ENCODE peak calls at places on chromosome 4, in eight cellular contexts. S, O, N, D, K, L, R and J are unnamed samples.

GRCh38 chr4:39166670-39167069 is 15.7 kb upstream of the WDR19 start:
- DNase-seq in S (no peak), O (peak), N (no peak), D (no peak), K (no peak), L (no peak), R (no peak), J (no peak)

GRCh38 chr4:55029838-55030503 is 95.4 kb downstream of the KDR start:
- DNase-seq in S (peak), O (no peak), N (no peak), D (no peak), K (no peak), L (no peak), R (no peak), J (no peak)

GRCh38 chr4:27003602-27004238 is 143.1 kb downstream of the STIM2 start:
- DNase-seq in S (no peak), O (peak), N (no peak), D (peak), K (no peak), L (no peak), R (peak), J (no peak)

GRCh38 chr4:30181918-30182317 is 538.3 kb upstream of the PCDH7 start:
- DNase-seq in S (no peak), O (no peak), N (no peak), D (no peak), K (no peak), L (no peak), R (peak), J (no peak)

GRCh38 chr4:13184199-13184598 is 299.9 kb downstream of the RAB28 start:
- DNase-seq in S (no peak), O (no peak), N (no peak), D (no peak), K (no peak), L (no peak), R (no peak), J (no peak)

GRCh38 chr4:158193171-158193749 is 17.0 kb upstream of the TMEM144 start:
- DNase-seq in S (peak), O (peak), N (no peak), D (peak), K (peak), L (peak), R (peak), J (peak)

GRCh38 chr4:81722229-81722900 is 250.7 kb upstream of the RASGEF1B start:
- DNase-seq in S (peak), O (no peak), N (no peak), D (no peak), K (no peak), L (no peak), R (no peak), J (peak)

GRCh38 chr4:163121689-163122088 is 45.0 kb downstream of the NAF1 start:
- DNase-seq in S (no peak), O (no peak), N (no peak), D (no peak), K (no peak), L (no peak), R (no peak), J (no peak)

GRCh38 chr4:173211838-173212237 is 43.2 kb downstream of the GALNT7 start:
- DNase-seq in S (no peak), O (no peak), N (peak), D (peak), K (peak), L (peak), R (peak), J (peak)

GRCh38 chr4:108045687-108046024 is 56.0 kb downstream of the HADH start:
- DNase-seq in S (no peak), O (no peak), N (peak), D (peak), K (no peak), L (no peak), R (peak), J (peak)

GRCh38 chr4:71066737-71067716 is 73.6 kb downstream of the DCK start:
- DNase-seq in S (no peak), O (no peak), N (no peak), D (peak), K (peak), L (no peak), R (no peak), J (no peak)

GRCh38 chr4:76943790-76944189 is 5.8 kb upstream of the SEPTIN11 start:
- DNase-seq in S (no peak), O (no peak), N (no peak), D (no peak), K (no peak), L (peak), R (peak), J (no peak)

GRCh38 chr4:72701987-72702819 is 133.2 kb upstream of the ADAMTS3 start:
- DNase-seq in S (peak), O (peak), N (peak), D (peak), K (peak), L (peak), R (peak), J (peak)

GRCh38 chr4:11954093-11954492 is 525.4 kb upstream of the HS3ST1 start:
- DNase-seq in S (peak), O (peak), N (peak), D (peak), K (peak), L (peak), R (no peak), J (peak)

GRCh38 chr4:58042176-58042575 is 932.0 kb upstream of the IGFBP7 start:
- DNase-seq in S (no peak), O (no peak), N (no peak), D (peak), K (no peak), L (no peak), R (no peak), J (no peak)

GRCh38 chr4:117225441-117225840 is 140.1 kb upstream of the TRAM1L1 start:
- DNase-seq in S (no peak), O (no peak), N (no peak), D (no peak), K (no peak), L (no peak), R (no peak), J (peak)

GRCh38 chr4:72320185-72320948 is 248.7 kb downstream of the ADAMTS3 start:
- DNase-seq in S (no peak), O (no peak), N (no peak), D (no peak), K (no peak), L (no peak), R (no peak), J (no peak)

GRCh38 chr4:13535118-13535517 is 9.2 kb downstream of the NKX3-2 start:
- DNase-seq in S (peak), O (no peak), N (no peak), D (no peak), K (no peak), L (no peak), R (no peak), J (no peak)

GRCh38 chr4:80071643-80072606 is 1.1 kb downstream of the ANTXR2 start:
- DNase-seq in S (peak), O (no peak), N (peak), D (peak), K (peak), L (no peak), R (no peak), J (peak)

GRCh38 chr4:118348886-118349285 is 3.9 kb downstream of the PRSS12 start:
- DNase-seq in S (no peak), O (no peak), N (peak), D (no peak), K (no peak), L (no peak), R (no peak), J (peak)

GRCh38 chr4:110897779-110898178 is 274.9 kb upstream of the PITX2 start:
- DNase-seq in S (peak), O (no peak), N (no peak), D (no peak), K (no peak), L (no peak), R (no peak), J (no peak)

GRCh38 chr4:148515248-148515647 is 73.0 kb upstream of the NR3C2 start:
- DNase-seq in S (no peak), O (no peak), N (peak), D (peak), K (no peak), L (peak), R (peak), J (no peak)

GRCh38 chr4:93888768-93889167 is 60.2 kb downstream of the ATOH1 start:
- DNase-seq in S (no peak), O (no peak), N (no peak), D (no peak), K (no peak), L (no peak), R (no peak), J (no peak)

GRCh38 chr4:25223770-25224375 is 10.0 kb upstream of the PI4K2B start:
- DNase-seq in S (peak), O (peak), N (peak), D (peak), K (peak), L (peak), R (peak), J (no peak)

GRCh38 chr4:15353207-15353606 is 74.6 kb upstream of the C1QTNF7 start:
- DNase-seq in S (no peak), O (no peak), N (no peak), D (no peak), K (no peak), L (no peak), R (no peak), J (no peak)

GRCh38 chr4:38728651-38729141 is 54.1 kb downstream of the TLR10 start:
- DNase-seq in S (no peak), O (no peak), N (peak), D (peak), K (peak), L (no peak), R (no peak), J (peak)

DNA sequence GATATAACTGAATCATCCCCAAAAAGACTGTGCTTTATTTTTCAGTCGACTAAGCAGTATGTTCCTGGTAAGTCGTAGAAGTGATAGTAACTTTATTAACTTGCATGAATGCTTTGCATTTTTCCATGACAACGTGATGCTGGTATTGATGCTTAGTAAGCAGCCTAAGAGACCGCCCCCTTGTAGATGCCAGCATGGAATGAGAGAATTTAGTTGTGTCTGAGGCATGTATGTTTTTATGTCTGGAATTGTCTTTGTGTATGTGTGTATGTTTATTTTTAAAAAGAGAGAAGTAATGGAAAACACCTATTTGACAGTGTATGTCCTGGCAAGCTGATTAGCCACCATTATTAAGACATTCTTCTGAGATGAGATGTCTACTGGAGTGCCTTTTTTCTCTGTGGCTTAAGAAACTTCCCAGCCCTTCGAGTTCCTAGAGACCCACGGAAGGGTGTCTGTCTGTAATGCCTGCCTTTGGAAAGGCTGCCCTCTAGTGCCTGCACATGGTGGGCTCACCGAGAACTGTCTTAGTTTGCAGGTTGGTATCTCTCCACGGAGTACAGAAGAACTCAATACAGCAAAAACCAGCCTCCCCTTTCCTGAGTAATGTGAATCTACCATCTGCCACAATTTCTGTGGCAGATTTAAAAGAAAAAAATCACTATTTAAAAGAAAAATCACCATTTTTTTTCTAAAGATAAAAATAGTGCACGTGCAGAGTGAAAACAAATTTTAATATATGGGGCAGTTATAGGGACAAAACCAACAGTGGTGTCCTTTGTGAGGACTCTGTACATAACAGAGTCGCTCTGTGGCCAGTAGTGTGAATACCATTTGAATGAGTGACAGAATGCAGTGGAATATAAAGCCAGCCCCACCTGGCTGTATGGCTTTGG is 85.9 kb downstream of the AASDH start:
- DNase-seq in S (peak), O (peak), N (peak), D (peak), K (peak), L (peak), R (peak), J (peak)
- H3K4me2 ChIP-seq in S (no peak), O (no peak), N (peak), D (peak), K (peak), L (peak), R (peak), J (peak)

GRCh38 chr4:1511441-1512041 is 105.3 kb upstream of the NKX1-1 start:
- DNase-seq in S (no peak), O (peak), N (no peak), D (peak), K (peak), L (peak), R (no peak), J (no peak)
- H3K4me2 ChIP-seq in S (no peak), O (no peak), N (no peak), D (no peak), K (no peak), L (no peak), R (no peak), J (no peak)

GRCh38 chr4:7960790-7961655 is 21.4 kb upstream of the AFAP1 start:
- DNase-seq in S (no peak), O (no peak), N (peak), D (peak), K (peak), L (peak), R (peak), J (peak)
- H3K4me2 ChIP-seq in S (no peak), O (peak), N (no peak), D (no peak), K (peak), L (no peak), R (peak), J (peak)

DNA sequence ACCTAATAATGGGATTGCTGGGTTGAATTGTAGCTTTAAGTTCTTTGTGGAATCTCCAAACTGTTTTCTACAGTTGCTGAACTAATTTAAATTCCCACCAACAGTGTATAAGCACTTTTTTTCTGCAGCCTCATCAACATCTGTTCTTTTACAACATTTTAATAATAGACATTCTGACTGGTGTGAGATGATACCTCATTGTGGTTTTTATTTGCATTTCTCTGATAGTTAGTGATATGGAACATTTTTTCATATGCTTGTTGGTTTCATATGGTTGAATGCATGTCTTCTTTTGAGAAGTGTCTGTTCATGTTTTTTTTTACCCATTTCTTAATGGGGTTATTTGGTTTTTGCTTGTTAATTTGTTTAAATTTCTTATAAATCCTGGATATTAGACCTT is 1718.9 kb downstream of the C4orf33 start:
- DNase-seq in S (no peak), O (peak), N (no peak), D (no peak), K (no peak), L (no peak), R (no peak), J (no peak)
- H3K4me2 ChIP-seq in S (no peak), O (peak), N (no peak), D (no peak), K (no peak), L (no peak), R (no peak), J (no peak)

GRCh38 chr4:114494257-114494803 is 104.3 kb upstream of the UGT8 start:
- DNase-seq in S (no peak), O (no peak), N (peak), D (no peak), K (no peak), L (no peak), R (no peak), J (no peak)
- H3K4me2 ChIP-seq in S (no peak), O (no peak), N (no peak), D (no peak), K (no peak), L (no peak), R (no peak), J (no peak)

DNA sequence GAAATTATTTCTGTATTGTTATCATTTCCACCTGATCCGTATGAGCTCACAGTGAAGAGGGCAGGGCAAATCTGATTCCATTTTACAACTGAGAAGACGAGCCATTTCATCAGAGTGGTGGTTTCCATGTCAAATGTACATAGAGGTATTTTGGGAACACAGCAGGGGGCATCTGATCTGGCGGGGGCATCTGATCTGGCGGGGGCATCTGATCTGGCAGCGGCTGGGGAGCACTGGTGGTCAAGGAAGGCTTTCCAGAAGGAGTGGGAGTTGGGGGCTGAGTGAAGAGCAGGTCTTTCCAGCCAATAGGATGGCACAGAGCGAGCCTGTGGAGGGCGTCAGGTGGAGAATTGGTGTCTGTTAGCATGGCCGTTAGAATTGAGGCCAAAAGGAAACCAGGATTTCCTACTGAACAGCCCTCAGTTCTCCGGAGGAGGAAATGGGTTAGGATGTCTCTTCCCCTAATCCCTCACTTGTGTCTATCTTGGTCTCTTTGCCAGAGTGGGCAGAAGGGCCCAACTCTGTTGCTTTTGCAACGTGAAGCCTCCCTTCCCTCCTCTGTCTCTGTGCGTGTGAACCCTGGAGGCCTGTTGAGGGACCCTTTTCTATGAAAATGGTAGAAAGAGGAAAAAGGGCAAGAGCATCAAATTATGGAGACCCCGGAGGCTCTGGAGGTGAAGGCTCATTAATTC is 41.3 kb downstream of the RHOH start:
- DNase-seq in S (no peak), O (no peak), N (no peak), D (no peak), K (no peak), L (no peak), R (no peak), J (no peak)
- H3K4me2 ChIP-seq in S (no peak), O (no peak), N (no peak), D (no peak), K (no peak), L (no peak), R (no peak), J (no peak)

GRCh38 chr4:109432676-109433075 is 939 bp upstream of the SEC24B start:
- DNase-seq in S (peak), O (peak), N (peak), D (no peak), K (peak), L (peak), R (peak), J (peak)
- H3K4me2 ChIP-seq in S (peak), O (peak), N (peak), D (peak), K (peak), L (peak), R (peak), J (peak)

GRCh38 chr4:146158036-146158745 is 17.3 kb upstream of the LSM6 start:
- DNase-seq in S (no peak), O (no peak), N (no peak), D (no peak), K (no peak), L (no peak), R (no peak), J (no peak)
- H3K4me2 ChIP-seq in S (no peak), O (no peak), N (no peak), D (no peak), K (no peak), L (no peak), R (no peak), J (no peak)